ENCODE peak calls at places on chromosome 12, in four cellular contexts. K is activated CD8-positive, alpha-beta memory T cell treated with anti-CD3 and anti-CD28 coated beads for 48 hours; S is amniotic stem cell; F is stimulated activated CD4-positive, alpha-beta T cell treated with anti-CD3 and anti-CD28 coated beads, Interleukin-15, amount 100 ng/mL, for 1 hour. Q is an unnamed sample.

GRCh38 chr12:129193263-129193871 is 340.1 kb downstream of the GLT1D1 start:
- DNase-seq in S (no peak), F (no peak), K (peak; percentile 7), Q (peak; percentile 1)

GRCh38 chr12:12172106-12172511 is 94.7 kb downstream of the LRP6 start:
- DNase-seq in K (no peak), S (no peak), F (no peak), Q (peak; percentile 29)

GRCh38 chr12:131894313-131894860 is at the start of gene ULK1:
- DNase-seq in S (peak; percentile 78), F (peak; percentile 87), K (peak; percentile 92), Q (peak; percentile 50)

GRCh38 chr12:54405573-54405972 is 13.5 kb downstream of the ITGA5 start:
- DNase-seq in K (no peak), F (no peak), S (no peak), Q (no peak)

GRCh38 chr12:13099066-13099909 is 4.2 kb downstream of the GSG1 start:
- DNase-seq in K (no peak), F (no peak), S (no peak), Q (no peak)

GRCh38 chr12:2169964-2170363 is 117.2 kb downstream of the CACNA1C start:
- DNase-seq in S (no peak), F (no peak), K (no peak), Q (no peak)

GRCh38 chr12:57261385-57261784 is 10.4 kb upstream of the STAC3 start:
- DNase-seq in S (no peak), F (no peak), K (no peak), Q (no peak)

GRCh38 chr12:51531284-51531981 is 59.6 kb upstream of the SCN8A start:
- DNase-seq in K (no peak), F (no peak), S (no peak), Q (no peak)

GRCh38 chr12:2531371-2531770 is 263.4 kb upstream of the FKBP4 start:
- DNase-seq in K (no peak), S (no peak), F (no peak), Q (no peak)

GRCh38 chr12:106651552-106651951 is 68.7 kb downstream of the RFX4 start:
- DNase-seq in F (no peak), S (no peak), K (no peak), Q (no peak)

GRCh38 chr12:79668113-79668512 is 22.7 kb downstream of the PAWR start:
- DNase-seq in S (no peak), F (no peak), K (no peak), Q (no peak)

GRCh38 chr12:109727746-109728726 is 14.4 kb downstream of the FAM222A start:
- DNase-seq in F (no peak), K (no peak), S (no peak), Q (no peak)

Q was measured in HFF-Myc.